ENCODE peak calls at places on chromosomes 5 and 9, in six cellular contexts. J is IMR-90, B is neuronal stem cell, A is H1, L is mesenchymal stem cell, R is trophoblast cell. X is an unnamed sample.

GRCh38 chr9:81625969-81626368 is 63.4 kb downstream of the TLE1 start:
- DNase-seq in J (no peak), B (no peak), A (no peak), L (no peak), R (no peak), X (no peak)

GRCh38 chr5:146395233-146395632 is 51.9 kb upstream of the TCERG1 start:
- DNase-seq in J (no peak), B (no peak), A (no peak), L (no peak), R (no peak), X (peak; percentile 33)

GRCh38 chr5:107670927-107671741 is at the start of gene EFNA5:
- DNase-seq in J (peak; percentile 46), B (no peak), A (no peak), L (peak; percentile 71), R (peak; percentile 35), X (peak; percentile 66)

GRCh38 chr9:71783120-71783523 is 14.8 kb upstream of the CEMIP2 start:
- DNase-seq in J (peak; percentile 19), B (no peak), A (no peak), L (no peak), R (peak; percentile 94), X (peak; percentile 38)

GRCh38 chr5:79552984-79553383 is 39.0 kb upstream of the HOMER1 start:
- DNase-seq in J (peak; percentile 46), B (no peak), A (no peak), L (no peak), R (no peak), X (no peak)

GRCh38 chr5:108531367-108532211 is 149.7 kb upstream of the FBXL17 start:
- DNase-seq in J (peak; percentile 91), B (no peak), A (no peak), L (peak; percentile 49), R (no peak), X (no peak)

GRCh38 chr5:2005101-2006041 is 122.6 kb upstream of the IRX4 start:
- DNase-seq in J (no peak), B (no peak), A (no peak), L (no peak), R (no peak), X (no peak)

GRCh38 chr5:141245250-141245717 is at the start of gene PCDHB15:
- DNase-seq in J (no peak), B (peak; percentile 39), A (no peak), L (peak; percentile 4), R (no peak), X (peak; percentile 65)

GRCh38 chr5:75365740-75366139 is 28.7 kb downstream of the HMGCR start:
- DNase-seq in J (peak; percentile 13), B (no peak), A (no peak), L (peak; percentile 15), R (no peak), X (no peak)

GRCh38 chr9:100098241-100098886 is 436 bp downstream of the ERP44 start:
- DNase-seq in J (peak; percentile 54), B (peak; percentile 32), A (no peak), L (peak; percentile 80), R (peak; percentile 69), X (peak; percentile 82)

GRCh38 chr5:126501448-126501847 is 78.2 kb downstream of the GRAMD2B start:
- DNase-seq in J (no peak), B (no peak), A (no peak), L (no peak), R (no peak), X (no peak)

GRCh38 chr5:78799254-78800017 is 150.9 kb upstream of the LHFPL2 start:
- DNase-seq in J (peak; percentile 67), B (no peak), A (no peak), L (peak; percentile 57), R (no peak), X (no peak)

GRCh38 chr5:34412769-34413168 is 243.4 kb upstream of the RAI14 start:
- DNase-seq in J (peak; percentile 65), B (no peak), A (no peak), L (no peak), R (no peak), X (no peak)

GRCh38 chr9:69176446-69177135 is 2.5 kb downstream of the TJP2 start:
- DNase-seq in J (no peak), B (no peak), A (no peak), L (no peak), R (no peak), X (no peak)

GRCh38 chr5:151098185-151098813 is 17.5 kb upstream of the TNIP1 start:
- DNase-seq in J (no peak), B (no peak), A (no peak), L (no peak), R (no peak), X (no peak)
- H3K4me2 ChIP-seq in J (no peak overlapping the region), B (no peak overlapping the region), A (no peak overlapping the region), L (no peak overlapping the region), R (no peak overlapping the region), X (no peak overlapping the region)

GRCh38 chr9:13598738-13599137 is 319.2 kb upstream of the MPDZ start:
- DNase-seq in J (no peak), B (no peak), A (no peak), L (no peak), R (no peak), X (no peak)

GRCh38 chr9:13597427-13597826 is 317.9 kb upstream of the MPDZ start:
- DNase-seq in J (no peak), B (no peak), A (no peak), L (no peak), R (no peak), X (no peak)

GRCh38 chr9:13596383-13596970 is 317.0 kb upstream of the MPDZ start:
- DNase-seq in J (no peak), B (no peak), A (peak; percentile 25), L (no peak), R (no peak), X (peak; percentile 43)
- H4K91ac ChIP-seq in J (no peak overlapping the region), B (no peak overlapping the region), A (no peak overlapping the region), L (no peak overlapping the region), R (no peak overlapping the region), X (no peak overlapping the region)

DNA sequence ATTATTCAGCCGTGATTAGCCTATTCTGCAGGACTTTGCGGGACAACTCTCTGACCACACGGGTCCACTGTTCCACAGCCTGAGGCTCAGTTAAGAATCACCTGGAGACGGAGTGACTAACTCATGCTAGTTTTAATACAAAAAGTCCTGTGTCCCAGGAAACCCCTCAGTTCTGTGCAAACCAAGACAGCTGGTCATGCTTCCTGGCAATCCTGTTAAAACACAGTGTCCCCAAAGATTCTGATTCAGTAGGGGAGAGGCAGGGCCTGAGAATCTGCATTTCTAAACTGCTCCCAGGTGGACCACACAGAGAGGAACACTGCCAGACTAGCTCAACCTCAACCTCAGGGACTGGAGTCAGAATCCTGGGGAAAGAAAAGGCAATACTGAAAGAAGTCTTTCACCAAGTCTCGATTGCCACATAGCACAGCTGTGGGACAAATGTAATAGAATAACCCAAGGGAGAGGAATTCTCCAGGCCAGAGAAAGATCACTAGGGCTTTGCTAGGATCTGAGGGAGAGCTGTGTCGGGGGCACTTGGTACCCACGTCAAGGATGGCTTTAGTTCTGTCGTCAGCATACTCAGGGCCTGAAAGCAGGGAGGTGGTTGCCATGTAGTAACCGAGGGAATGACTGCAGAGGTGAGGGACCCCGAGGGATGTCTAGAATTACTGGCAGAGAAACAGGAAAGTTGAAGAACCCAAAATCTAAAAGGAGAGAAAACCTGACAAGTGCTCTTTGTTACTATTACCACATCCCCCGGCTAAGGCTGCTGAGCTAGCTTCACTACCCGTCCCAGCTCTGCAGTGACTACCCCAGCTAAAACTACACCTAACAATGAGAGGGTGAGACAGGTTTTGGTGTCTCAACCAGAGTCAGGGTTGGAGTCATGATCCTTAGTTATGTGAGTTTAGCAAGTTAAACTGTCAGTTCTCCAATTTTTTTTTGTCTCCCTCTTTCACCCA is 8.6 kb downstream of the SUSD1 start:
- DNase-seq in J (peak; percentile 14), B (no peak), A (no peak), L (peak; percentile 40), R (peak; percentile 75), X (no peak)
- H3K4me2 ChIP-seq in J (no peak overlapping the region), B (no peak overlapping the region), A (no peak overlapping the region), L (peak overlapping the region; percentile 40), R (no peak overlapping the region), X (no peak overlapping the region)

DNA sequence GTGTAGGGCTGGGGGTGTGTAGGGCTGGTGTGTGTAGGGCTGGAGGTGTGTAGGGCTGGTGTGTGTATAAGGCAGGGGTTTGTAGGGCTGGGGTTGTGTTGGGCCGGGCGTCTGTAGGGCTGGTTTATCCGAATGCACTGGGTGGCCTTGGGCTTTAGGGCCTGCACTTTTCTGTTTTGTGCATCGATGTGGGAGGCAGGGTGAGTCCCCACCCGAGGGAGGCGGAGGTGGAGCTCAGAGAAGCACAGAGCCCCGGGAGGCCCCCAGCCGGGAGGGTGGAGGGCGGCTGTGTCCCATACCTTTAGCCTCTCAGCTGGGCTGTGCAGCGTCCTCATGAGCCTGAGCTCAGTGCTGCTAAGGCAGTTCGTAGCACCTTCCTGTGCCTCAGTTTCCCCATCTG is 13.5 kb downstream of the COL5A1 start:
- DNase-seq in J (no peak), B (no peak), A (no peak), L (no peak), R (no peak), X (no peak)
- H4K91ac ChIP-seq in J (no peak overlapping the region), B (no peak overlapping the region), A (no peak overlapping the region), L (no peak overlapping the region), R (no peak overlapping the region), X (no peak overlapping the region)

X was measured in H9.